ENCODE peak calls at places on chromosomes 6 and 20, in ten cellular contexts. One of them, this sample, is unnamed.

GRCh38 chr20:50339196-50339901 is 148.7 kb downstream of the CEBPB start:
- DNase-seq in upper lobe of right lung: no peak
- DNase-seq in lung: no peak
- DNase-seq in breast epithelium: no peak
- DNase-seq in GM23338: no peak
- DNase-seq in neural progenitor cell: peak; percentile 29
- DNase-seq in esophagus squamous epithelium: no peak
- DNase-seq in mammary epithelial cell: no peak
- DNase-seq in HCT116: no peak
- DNase-seq in ascending aorta: no peak
- DNase-seq in this sample: no peak

GRCh38 chr20:49938173-49939163 is 2.3 kb downstream of the RNF114 start:
- DNase-seq in breast epithelium: no peak
- DNase-seq in upper lobe of right lung: no peak
- DNase-seq in mammary epithelial cell: peak; percentile 55
- DNase-seq in HCT116: no peak
- DNase-seq in ascending aorta: no peak
- DNase-seq in esophagus squamous epithelium: no peak
- DNase-seq in neural progenitor cell: no peak
- DNase-seq in lung: no peak
- DNase-seq in GM23338: no peak
- DNase-seq in this sample: no peak

GRCh38 chr20:33423141-33423834 is 20.3 kb downstream of the SNTA1 start:
- DNase-seq in mammary epithelial cell: peak; percentile 39
- DNase-seq in lung: no peak
- DNase-seq in esophagus squamous epithelium: no peak
- DNase-seq in HCT116: no peak
- DNase-seq in ascending aorta: peak; percentile 75
- DNase-seq in breast epithelium: no peak
- DNase-seq in neural progenitor cell: no peak
- DNase-seq in GM23338: no peak
- DNase-seq in upper lobe of right lung: no peak
- DNase-seq in this sample: no peak

GRCh38 chr20:56839791-56840190 is 210.7 kb downstream of the TFAP2C start:
- DNase-seq in mammary epithelial cell: no peak
- DNase-seq in HCT116: no peak
- DNase-seq in lung: no peak
- DNase-seq in breast epithelium: no peak
- DNase-seq in neural progenitor cell: no peak
- DNase-seq in ascending aorta: no peak
- DNase-seq in esophagus squamous epithelium: no peak
- DNase-seq in GM23338: no peak
- DNase-seq in upper lobe of right lung: no peak
- DNase-seq in this sample: no peak

GRCh38 chr6:144033816-144034540 is 25.9 kb upstream of the PLAGL1 start:
- DNase-seq in upper lobe of right lung: no peak
- DNase-seq in HCT116: no peak
- DNase-seq in mammary epithelial cell: peak; percentile 20
- DNase-seq in ascending aorta: no peak
- DNase-seq in esophagus squamous epithelium: no peak
- DNase-seq in neural progenitor cell: peak; percentile 8
- DNase-seq in breast epithelium: no peak
- DNase-seq in GM23338: no peak
- DNase-seq in lung: no peak
- DNase-seq in this sample: peak; percentile 18

GRCh38 chr20:9018346-9018745 is 50.5 kb upstream of the PLCB4 start:
- DNase-seq in ascending aorta: no peak
- DNase-seq in esophagus squamous epithelium: no peak
- DNase-seq in neural progenitor cell: no peak
- DNase-seq in lung: no peak
- DNase-seq in mammary epithelial cell: no peak
- DNase-seq in breast epithelium: no peak
- DNase-seq in HCT116: no peak
- DNase-seq in upper lobe of right lung: no peak
- DNase-seq in GM23338: no peak
- DNase-seq in this sample: no peak

GRCh38 chr20:47992021-47992467 is 206.8 kb upstream of the SULF2 start:
- DNase-seq in esophagus squamous epithelium: no peak
- DNase-seq in breast epithelium: no peak
- DNase-seq in neural progenitor cell: peak; percentile 32
- DNase-seq in ascending aorta: no peak
- DNase-seq in GM23338: no peak
- DNase-seq in mammary epithelial cell: no peak
- DNase-seq in upper lobe of right lung: no peak
- DNase-seq in HCT116: no peak
- DNase-seq in lung: no peak
- DNase-seq in this sample: no peak

GRCh38 chr20:3751664-3752385 is 15.7 kb downstream of the ADISSP start:
- DNase-seq in mammary epithelial cell: no peak
- DNase-seq in esophagus squamous epithelium: no peak
- DNase-seq in GM23338: peak; percentile 83
- DNase-seq in breast epithelium: no peak
- DNase-seq in ascending aorta: no peak
- DNase-seq in upper lobe of right lung: peak; percentile 84
- DNase-seq in HCT116: no peak
- DNase-seq in lung: peak; percentile 46
- DNase-seq in neural progenitor cell: peak; percentile 87
- DNase-seq in this sample: no peak

GRCh38 chr6:11785953-11786579 is 7.5 kb upstream of the ADTRP start:
- DNase-seq in HCT116: no peak
- DNase-seq in upper lobe of right lung: no peak
- DNase-seq in mammary epithelial cell: no peak
- DNase-seq in breast epithelium: no peak
- DNase-seq in ascending aorta: no peak
- DNase-seq in neural progenitor cell: no peak
- DNase-seq in GM23338: no peak
- DNase-seq in esophagus squamous epithelium: no peak
- DNase-seq in lung: peak; percentile 52
- DNase-seq in this sample: no peak

GRCh38 chr6:17211101-17211500 is 70.1 kb upstream of the RBM24 start:
- DNase-seq in mammary epithelial cell: no peak
- DNase-seq in lung: no peak
- DNase-seq in upper lobe of right lung: no peak
- DNase-seq in neural progenitor cell: no peak
- DNase-seq in HCT116: no peak
- DNase-seq in breast epithelium: no peak
- DNase-seq in ascending aorta: no peak
- DNase-seq in GM23338: no peak
- DNase-seq in esophagus squamous epithelium: no peak
- DNase-seq in this sample: no peak

GRCh38 chr6:26045939-26046368 is 41.3 kb upstream of the HFE start:
- DNase-seq in esophagus squamous epithelium: no peak
- DNase-seq in breast epithelium: no peak
- DNase-seq in lung: no peak
- DNase-seq in upper lobe of right lung: no peak
- DNase-seq in ascending aorta: no peak
- DNase-seq in GM23338: no peak
- DNase-seq in HCT116: no peak
- DNase-seq in neural progenitor cell: no peak
- DNase-seq in mammary epithelial cell: peak; percentile 30
- DNase-seq in this sample: no peak

GRCh38 chr6:138824482-138825134 is 28.7 kb downstream of the ECT2L start:
- DNase-seq in upper lobe of right lung: no peak
- DNase-seq in ascending aorta: no peak
- DNase-seq in esophagus squamous epithelium: no peak
- DNase-seq in HCT116: no peak
- DNase-seq in breast epithelium: no peak
- DNase-seq in mammary epithelial cell: peak; percentile 52
- DNase-seq in lung: no peak
- DNase-seq in GM23338: no peak
- DNase-seq in neural progenitor cell: no peak
- DNase-seq in this sample: no peak

GRCh38 chr6:150272264-150272975 is 96.4 kb upstream of the IYD start:
- DNase-seq in upper lobe of right lung: no peak
- DNase-seq in esophagus squamous epithelium: no peak
- DNase-seq in HCT116: no peak
- DNase-seq in neural progenitor cell: no peak
- DNase-seq in lung: no peak
- DNase-seq in ascending aorta: no peak
- DNase-seq in mammary epithelial cell: peak; percentile 99
- DNase-seq in GM23338: no peak
- DNase-seq in breast epithelium: no peak
- DNase-seq in this sample: no peak

GRCh38 chr6:134079406-134079921 is 27.0 kb upstream of the SLC2A12 start:
- DNase-seq in breast epithelium: no peak
- DNase-seq in HCT116: no peak
- DNase-seq in mammary epithelial cell: no peak
- DNase-seq in ascending aorta: no peak
- DNase-seq in lung: no peak
- DNase-seq in esophagus squamous epithelium: no peak
- DNase-seq in upper lobe of right lung: no peak
- DNase-seq in GM23338: no peak
- DNase-seq in neural progenitor cell: no peak
- DNase-seq in this sample: no peak

GRCh38 chr6:113732384-113732966 is 124.7 kb upstream of the MARCKS start:
- DNase-seq in lung: no peak
- DNase-seq in GM23338: no peak
- DNase-seq in breast epithelium: no peak
- DNase-seq in upper lobe of right lung: no peak
- DNase-seq in ascending aorta: no peak
- DNase-seq in HCT116: no peak
- DNase-seq in mammary epithelial cell: no peak
- DNase-seq in esophagus squamous epithelium: no peak
- DNase-seq in neural progenitor cell: peak; percentile 80
- DNase-seq in this sample: no peak

DNA sequence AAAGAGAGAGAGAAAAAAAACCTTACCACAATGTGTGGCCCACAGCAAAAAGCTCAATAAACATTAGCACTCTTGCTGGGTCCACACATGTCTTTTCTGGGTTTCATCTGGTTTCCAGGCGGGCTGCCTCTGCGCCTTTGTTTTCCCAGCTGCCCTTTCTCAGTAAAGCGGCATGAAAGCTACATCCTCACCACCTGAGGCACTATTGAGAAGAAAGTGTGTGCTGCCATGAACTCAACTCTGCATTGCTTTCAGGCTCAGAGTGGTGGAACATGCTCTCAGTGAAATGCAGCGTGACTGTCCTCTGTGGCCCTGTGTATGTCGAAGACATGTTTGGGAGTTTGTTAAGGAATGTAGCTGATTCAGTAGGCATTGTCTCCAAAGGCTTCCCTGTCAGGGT is 102.3 kb downstream of the LYRM2 start:
- DNase-seq in upper lobe of right lung: no peak
- DNase-seq in breast epithelium: no peak
- DNase-seq in esophagus squamous epithelium: no peak
- DNase-seq in lung: no peak
- DNase-seq in ascending aorta: no peak
- DNase-seq in GM23338: peak; percentile 80
- DNase-seq in HCT116: no peak
- DNase-seq in neural progenitor cell: peak; percentile 55
- DNase-seq in mammary epithelial cell: no peak
- DNase-seq in this sample: no peak
- TF ChIP-seq CTCF in upper lobe of right lung: no peak
- TF ChIP-seq CTCF in breast epithelium: no peak
- TF ChIP-seq CTCF in esophagus squamous epithelium: no peak
- TF ChIP-seq CTCF in lung: no peak
- TF ChIP-seq CTCF in ascending aorta: no peak
- TF ChIP-seq CTCF in GM23338: peak; percentile 39
- TF ChIP-seq CTCF in HCT116: no peak
- TF ChIP-seq CTCF in neural progenitor cell: peak; percentile 39
- TF ChIP-seq CTCF in mammary epithelial cell: no peak
- TF ChIP-seq CTCF in this sample: no peak

DNA sequence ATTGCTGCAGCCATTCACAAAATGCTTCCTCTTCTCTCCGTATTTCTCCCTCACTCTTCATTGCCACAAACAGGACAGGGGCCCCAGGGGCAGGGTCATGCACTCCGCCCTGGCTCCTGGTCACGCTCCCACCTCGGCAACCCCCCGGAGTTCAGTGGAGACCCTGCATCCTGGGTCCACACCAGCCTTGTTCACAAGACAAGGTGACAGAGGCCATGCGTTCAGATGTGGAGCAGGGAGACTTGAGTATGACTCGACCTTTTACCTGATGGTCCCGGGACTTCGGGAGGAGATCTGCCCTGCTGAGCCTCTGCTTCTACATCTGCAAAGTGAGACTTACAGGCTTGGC is 49.4 kb downstream of the ANKRD60 start:
- DNase-seq in mammary epithelial cell: no peak
- DNase-seq in breast epithelium: no peak
- DNase-seq in upper lobe of right lung: no peak
- DNase-seq in HCT116: no peak
- DNase-seq in GM23338: no peak
- DNase-seq in ascending aorta: no peak
- DNase-seq in neural progenitor cell: no peak
- DNase-seq in esophagus squamous epithelium: no peak
- DNase-seq in lung: no peak
- DNase-seq in this sample: no peak
- H3K4me3 ChIP-seq in mammary epithelial cell: no peak overlapping the region
- H3K4me3 ChIP-seq in breast epithelium: peak overlapping the region; percentile 6
- H3K4me3 ChIP-seq in upper lobe of right lung: no peak overlapping the region
- H3K4me3 ChIP-seq in HCT116: peak overlapping the region; percentile 23
- H3K4me3 ChIP-seq in GM23338: peak overlapping the region; percentile 56
- H3K4me3 ChIP-seq in ascending aorta: peak overlapping the region; percentile 61
- H3K4me3 ChIP-seq in neural progenitor cell: peak overlapping the region; percentile 28
- H3K4me3 ChIP-seq in esophagus squamous epithelium: no peak overlapping the region
- H3K4me3 ChIP-seq in lung: no peak overlapping the region
- H3K4me3 ChIP-seq in this sample: no peak overlapping the region

DNA sequence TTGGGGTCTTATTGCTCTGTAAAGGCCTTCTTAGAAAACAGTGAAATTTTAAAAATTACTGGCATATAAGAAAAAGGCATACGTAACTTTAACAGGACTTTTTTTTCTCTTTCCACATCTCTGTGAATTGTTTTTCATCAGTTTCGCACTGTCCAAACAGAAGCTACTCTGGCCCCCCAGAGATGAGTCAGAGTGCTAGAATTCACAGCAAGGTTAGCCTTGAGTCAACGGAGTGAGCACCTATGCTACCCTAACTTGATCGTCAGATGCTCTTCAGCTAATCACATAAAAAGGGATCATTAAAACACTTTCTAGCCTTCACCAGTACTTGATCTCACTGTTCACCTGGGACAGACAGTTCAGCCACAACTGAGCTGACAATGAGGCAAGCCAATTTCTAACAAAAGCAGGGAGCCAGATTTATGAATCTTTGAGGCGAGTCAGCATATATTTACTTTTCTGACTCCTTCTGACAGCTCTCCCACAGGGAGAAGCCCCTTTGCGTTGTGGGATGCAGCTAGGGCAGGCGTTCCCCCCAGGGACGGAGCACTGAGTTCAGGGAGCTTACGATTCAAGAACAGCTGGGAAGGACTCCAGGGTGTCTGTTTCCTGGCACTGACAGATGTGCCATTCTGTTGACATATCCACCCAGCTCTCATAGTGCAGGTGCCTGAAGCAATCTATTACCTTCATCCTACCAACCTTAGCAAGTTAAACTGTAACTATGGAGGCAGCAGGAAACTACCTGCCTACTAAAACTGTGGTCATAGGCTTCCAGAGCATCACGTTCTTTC is 46.4 kb upstream of the SPDEF start:
- DNase-seq in breast epithelium: no peak
- DNase-seq in ascending aorta: no peak
- DNase-seq in upper lobe of right lung: no peak
- DNase-seq in mammary epithelial cell: no peak
- DNase-seq in lung: no peak
- DNase-seq in GM23338: no peak
- DNase-seq in esophagus squamous epithelium: no peak
- DNase-seq in HCT116: no peak
- DNase-seq in neural progenitor cell: no peak
- DNase-seq in this sample: peak; percentile 12
- H3K36me3 ChIP-seq in breast epithelium: no peaks in the 10 kb centered on the region
- H3K36me3 ChIP-seq in ascending aorta: no peaks in the 10 kb centered on the region
- H3K36me3 ChIP-seq in upper lobe of right lung: peaks cover 54% of the 10 kb centered on the region
- H3K36me3 ChIP-seq in mammary epithelial cell: peaks cover 4% of the 10 kb centered on the region
- H3K36me3 ChIP-seq in lung: peaks cover 11% of the 10 kb centered on the region
- H3K36me3 ChIP-seq in GM23338: peaks cover 4% of the 10 kb centered on the region
- H3K36me3 ChIP-seq in esophagus squamous epithelium: peaks cover 44% of the 10 kb centered on the region
- H3K36me3 ChIP-seq in HCT116: peaks cover 5% of the 10 kb centered on the region
- H3K36me3 ChIP-seq in neural progenitor cell: no peaks in the 10 kb centered on the region
- H3K36me3 ChIP-seq in this sample: no peaks in the 10 kb centered on the region

GRCh38 chr6:136614350-136614749 is 64.1 kb upstream of the MAP7 start:
- DNase-seq in GM23338: no peak
- DNase-seq in mammary epithelial cell: no peak
- DNase-seq in lung: no peak
- DNase-seq in esophagus squamous epithelium: no peak
- DNase-seq in upper lobe of right lung: no peak
- DNase-seq in breast epithelium: no peak
- DNase-seq in ascending aorta: no peak
- DNase-seq in neural progenitor cell: no peak
- DNase-seq in HCT116: no peak
- DNase-seq in this sample: no peak
- TF ChIP-seq CTCF in GM23338: no peak
- TF ChIP-seq CTCF in mammary epithelial cell: no peak
- TF ChIP-seq CTCF in lung: no peak
- TF ChIP-seq CTCF in esophagus squamous epithelium: no peak
- TF ChIP-seq CTCF in upper lobe of right lung: no peak
- TF ChIP-seq CTCF in breast epithelium: no peak
- TF ChIP-seq CTCF in ascending aorta: no peak
- TF ChIP-seq CTCF in neural progenitor cell: no peak
- TF ChIP-seq CTCF in HCT116: no peak
- TF ChIP-seq CTCF in this sample: no peak